ENCODE peak calls at places on chromosomes 12 and 14, in seven cellular contexts. Z is cardiac fibroblast; G is EH; U is AG10803; Q is activated CD4-positive, alpha-beta T cell treated with anti-CD3 and anti-CD28 coated beads, Interleukin-2, amount 50 U/mL, for 1 hour; H is GM12864; X is M059J. R is an unnamed sample.

GRCh38 chr14:55446127-55446736 is 5.8 kb upstream of the TBPL2 start:
- DNase-seq in X (peak), U (peak), Q (peak), G (peak), Z (peak), H (no peak), R (peak)

GRCh38 chr14:20682127-20682434 is 2.3 kb upstream of the RNASE4 start:
- DNase-seq in Q (no peak), G (no peak), H (no peak), U (no peak), Z (no peak), X (no peak), R (no peak)

GRCh38 chr12:6056406-6057211 is 67.9 kb downstream of the VWF start:
- DNase-seq in G (no peak), Z (no peak), H (no peak), X (no peak), Q (no peak), U (no peak), R (no peak)

GRCh38 chr14:64569108-64570045 is 19.6 kb downstream of the PPP1R36 start:
- DNase-seq in H (no peak), G (peak), X (peak), Z (peak), U (peak), Q (no peak), R (peak)

GRCh38 chr12:20646239-20646827 is 48.8 kb upstream of the SLCO1C1 start:
- DNase-seq in Q (no peak), G (peak), H (no peak), Z (peak), U (peak), X (peak), R (peak)

GRCh38 chr12:3945671-3946070 is 72.5 kb upstream of the PARP11 start:
- DNase-seq in G (no peak), Z (no peak), U (no peak), Q (no peak), X (no peak), H (no peak), R (no peak)

GRCh38 chr14:104020471-104020870 is 65.0 kb upstream of the ASPG start:
- DNase-seq in X (no peak), U (no peak), G (no peak), H (no peak), Z (no peak), Q (no peak), R (no peak)

GRCh38 chr12:48182659-48183058 is 785 bp upstream of the CCDC184 start:
- DNase-seq in H (no peak), Q (no peak), X (no peak), U (no peak), Z (no peak), G (no peak), R (no peak)

GRCh38 chr12:48765753-48766162 is 23.1 kb downstream of the ADCY6 start:
- DNase-seq in H (no peak), Z (peak), G (peak), X (peak), U (peak), Q (no peak), R (no peak)

GRCh38 chr12:95633671-95634465 is 82.6 kb upstream of the USP44 start:
- DNase-seq in X (peak), G (peak), H (no peak), Q (no peak), U (peak), Z (no peak), R (no peak)

GRCh38 chr12:111767362-111768158 is 827 bp downstream of the ALDH2 start:
- DNase-seq in Z (peak), H (no peak), U (peak), X (peak), Q (no peak), G (peak), R (no peak)

GRCh38 chr12:32230607-32230982 is 123.9 kb downstream of the BICD1 start:
- DNase-seq in Q (no peak), U (no peak), X (no peak), Z (no peak), G (no peak), H (no peak), R (no peak)

GRCh38 chr14:86575141-86575540 is 1045.2 kb downstream of the FLRT2 start:
- DNase-seq in X (no peak), U (peak), Z (no peak), G (peak), H (no peak), Q (no peak), R (no peak)

R was measured in tibial nerve.